ENCODE peak calls at places on chromosomes 11 and 22, in nine cellular contexts. D, R, S, H, U, P, J, G and V are unnamed samples.

GRCh38 chr11:62580959-62581715 is 7.4 kb upstream of the EEF1G start:
- DNase-seq in D (no peak), R (no peak), S (no peak), H (no peak), U (no peak), P (no peak), J (no peak), G (no peak), V (no peak)

GRCh38 chr11:34266090-34266912 is 91.5 kb downstream of the ABTB2 start:
- DNase-seq in D (no peak), R (no peak), S (no peak), H (peak), U (no peak), P (no peak), J (no peak), G (peak), V (no peak)

GRCh38 chr22:22196018-22196533 is 48.5 kb upstream of the VPREB1 start:
- DNase-seq in D (no peak), R (no peak), S (no peak), H (no peak), U (no peak), P (peak), J (no peak), G (no peak), V (no peak)

GRCh38 chr11:31816467-31817053 is 5.4 kb upstream of the PAX6 start:
- DNase-seq in D (no peak), R (no peak), S (no peak), H (no peak), U (no peak), P (peak), J (no peak), G (peak), V (no peak)

GRCh38 chr11:66510990-66511339 is 530 bp downstream of the BBS1 start:
- DNase-seq in D (no peak), R (no peak), S (no peak), H (no peak), U (no peak), P (no peak), J (no peak), G (no peak), V (no peak)

GRCh38 chr11:44744160-44744559 is 17.4 kb downstream of the TSPAN18 start:
- DNase-seq in D (no peak), R (no peak), S (no peak), H (no peak), U (no peak), P (no peak), J (no peak), G (peak), V (no peak)

GRCh38 chr22:19870153-19871022 is 15.7 kb upstream of the GNB1L start:
- DNase-seq in D (no peak), R (peak), S (no peak), H (no peak), U (no peak), P (peak), J (no peak), G (peak), V (no peak)

GRCh38 chr11:71463331-71464211 is 10.6 kb downstream of the NADSYN1 start:
- DNase-seq in D (no peak), R (peak), S (no peak), H (no peak), U (no peak), P (peak), J (no peak), G (peak), V (no peak)

GRCh38 chr11:71355266-71355665 is 92.9 kb downstream of the DHCR7 start:
- DNase-seq in D (no peak), R (no peak), S (no peak), H (no peak), U (no peak), P (no peak), J (no peak), G (no peak), V (no peak)

GRCh38 chr22:35921777-35922176 is 106.8 kb downstream of the RBFOX2 start:
- DNase-seq in D (no peak), R (peak), S (no peak), H (peak), U (peak), P (no peak), J (peak), G (peak), V (peak)

GRCh38 chr11:66478823-66479740 is 1.2 kb upstream of the DPP3 start:
- DNase-seq in D (peak), R (no peak), S (no peak), H (no peak), U (no peak), P (no peak), J (no peak), G (peak), V (peak)

GRCh38 chr22:41913842-41914534 is 886 bp downstream of the SHISA8 start:
- DNase-seq in D (no peak), R (peak), S (no peak), H (no peak), U (no peak), P (no peak), J (no peak), G (no peak), V (no peak)

GRCh38 chr11:70501026-70501901 is 102.9 kb downstream of the CTTN start:
- DNase-seq in D (no peak), R (peak), S (no peak), H (no peak), U (no peak), P (no peak), J (peak), G (peak), V (no peak)